ENCODE peak calls at places on chromosomes 13 and 19, in four cellular contexts. C is lower leg skin, S is heart left ventricle, R is fibroblast of lung. D is an unnamed sample.

GRCh38 chr19:47781590-47782318 is 3.3 kb downstream of the SELENOW start:
- DNase-seq in C (peak), S (peak), R (no peak), D (no peak)

GRCh38 chr19:45998834-45999233 is 3.6 kb downstream of the CCDC61 start:
- DNase-seq in C (no peak), S (no peak), R (no peak), D (no peak)

GRCh38 chr13:95924389-95924994 is 128.7 kb downstream of the UGGT2 start:
- DNase-seq in C (no peak), S (no peak), R (peak), D (peak)

GRCh38 chr13:77509221-77509620 is 26.3 kb upstream of the SCEL start:
- DNase-seq in C (no peak), S (no peak), R (peak), D (peak)

GRCh38 chr19:3366104-3366760 is at the start of gene NFIC:
- DNase-seq in C (peak), S (peak), R (peak), D (peak)

GRCh38 chr13:102017248-102017647 is 384.6 kb downstream of the FGF14 start:
- DNase-seq in C (no peak), S (no peak), R (no peak), D (no peak)

GRCh38 chr13:98405107-98405571 is 171.8 kb downstream of the STK24 start:
- DNase-seq in C (no peak), S (no peak), R (peak), D (peak)

GRCh38 chr13:107211073-107211472 is 643.1 kb upstream of the ARGLU1 start:
- DNase-seq in C (peak), S (peak), R (peak), D (peak)

GRCh38 chr13:65638572-65639168 is 1591.5 kb downstream of the PCDH9 start:
- DNase-seq in C (no peak), S (no peak), R (peak), D (peak)

GRCh38 chr13:43905435-43906031 is 25.8 kb downstream of the LACC1 start:
- DNase-seq in C (peak), S (no peak), R (peak), D (peak)

GRCh38 chr19:42401365-42402303 is 11.5 kb upstream of the CNFN start:
- DNase-seq in C (peak), S (peak), R (peak), D (peak)

GRCh38 chr19:7535993-7536685 is 622 bp downstream of the PNPLA6 start:
- DNase-seq in C (no peak), S (no peak), R (no peak), D (no peak)

GRCh38 chr19:12610540-12611360 is at the start of the genes ZNF490 and ZNF791:
- DNase-seq in C (peak), S (peak), R (peak), D (peak)

GRCh38 chr13:105979586-105979985 is 555.9 kb downstream of the EFNB2 start:
- DNase-seq in C (no peak), S (no peak), R (no peak), D (no peak)

GRCh38 chr13:25001807-25002206 is 94.1 kb upstream of the PABPC3 start:
- DNase-seq in C (no peak), S (no peak), R (no peak), D (no peak)

GRCh38 chr19:46691948-46692347 is 25.0 kb downstream of the PRKD2 start:
- DNase-seq in C (no peak), S (no peak), R (no peak), D (no peak)

GRCh38 chr19:35322014-35322413 is 7.0 kb upstream of the CD22 start:
- DNase-seq in C (no peak), S (no peak), R (no peak), D (no peak)

GRCh38 chr13:51707468-51707867 is 96.5 kb downstream of the DHRS12 start:
- DNase-seq in C (no peak), S (no peak), R (no peak), D (no peak)

GRCh38 chr13:20182231-20182846 is 10.4 kb downstream of the GJB2 start:
- DNase-seq in C (no peak), S (peak), R (peak), D (peak)

GRCh38 chr19:8552810-8553209 is 24.4 kb downstream of the MYO1F start:
- DNase-seq in C (no peak), S (no peak), R (peak), D (peak)

GRCh38 chr13:105202384-105202783 is 1333.1 kb downstream of the EFNB2 start:
- DNase-seq in C (no peak), S (no peak), R (peak), D (peak)

GRCh38 chr13:88136098-88136790 is 465.1 kb downstream of the SLITRK5 start:
- DNase-seq in C (no peak), S (no peak), R (no peak), D (no peak)

GRCh38 chr13:99617474-99618255 is 116.4 kb downstream of the TM9SF2 start:
- DNase-seq in C (no peak), S (no peak), R (peak), D (peak)

GRCh38 chr13:99806671-99807070 is 164.9 kb downstream of the ZIC5 start:
- DNase-seq in C (no peak), S (no peak), R (no peak), D (no peak)

GRCh38 chr13:23797276-23797903 is 91.8 kb downstream of the MIPEP start:
- DNase-seq in C (no peak), S (no peak), R (no peak), D (no peak)

GRCh38 chr13:113839536-113840204 is 24.2 kb downstream of the GAS6 start:
- DNase-seq in C (no peak), S (no peak), R (no peak), D (no peak)
- H3K4me3 ChIP-seq in C (no peak), S (no peak), R (no peak), D (no peak)

GRCh38 chr13:31162151-31163008 is 676 bp upstream of the HSPH1 start:
- DNase-seq in C (peak), S (peak), R (peak), D (peak)

GRCh38 chr13:31160857-31161582 is 684 bp downstream of the HSPH1 start:
- DNase-seq in C (peak), S (peak), R (peak), D (peak)

GRCh38 chr13:31154939-31155338 is 6.8 kb downstream of the HSPH1 start:
- DNase-seq in C (no peak), S (no peak), R (no peak), D (no peak)

GRCh38 chr13:31161583-31162150 is at the start of gene HSPH1:
- DNase-seq in C (peak), S (peak), R (peak), D (peak)

DNA sequence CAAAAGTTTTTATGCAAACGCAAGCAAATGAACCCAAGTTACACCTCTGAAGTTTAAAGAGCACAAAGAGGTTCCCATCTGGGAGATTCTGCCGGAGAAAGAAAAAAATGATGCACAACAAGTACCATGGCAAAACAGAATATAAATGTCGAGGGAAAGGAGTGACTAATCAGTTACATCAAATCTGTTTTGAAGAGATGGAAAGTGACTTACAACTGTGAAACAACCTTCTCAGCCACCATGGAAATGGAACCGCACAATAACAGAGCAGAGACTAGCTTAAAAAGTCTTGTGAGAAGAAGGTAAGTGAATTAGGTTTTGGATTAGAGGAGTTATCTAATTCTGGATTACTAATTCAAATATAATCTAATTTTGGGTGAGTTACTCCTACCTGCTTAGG is 2.4 kb downstream of the HSPH1 start:
- DNase-seq in C (no peak), S (no peak), R (no peak), D (no peak)
- H3K4me3 ChIP-seq in C (no peak), S (peak), R (peak), D (peak)

GRCh38 chr19:9939301-9939913 is 3.1 kb upstream of the OLFM2 start:
- DNase-seq in C (no peak), S (no peak), R (peak), D (no peak)
- H3K4me3 ChIP-seq in C (no peak), S (no peak), R (no peak), D (no peak)

DNA sequence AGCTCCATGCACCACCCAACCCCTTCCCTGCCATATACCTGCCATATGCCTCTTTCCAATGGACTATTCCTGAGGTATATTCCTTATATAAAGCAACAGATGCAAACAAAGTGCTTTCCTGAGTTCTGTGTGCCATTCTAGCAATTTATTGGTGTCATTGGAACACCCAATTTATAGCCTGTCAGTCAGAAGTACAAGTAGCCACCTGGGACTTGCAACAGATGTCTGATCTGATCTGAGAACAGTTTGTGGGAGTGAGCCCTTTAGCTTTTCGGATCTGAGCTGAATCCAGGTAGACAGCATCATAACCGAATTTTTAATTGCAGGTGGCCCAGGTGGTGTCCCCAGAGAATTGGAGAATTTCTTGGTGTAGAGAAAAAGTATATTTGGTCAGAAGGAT is 963 bp upstream of the FPR3 start:
- DNase-seq in C (no peak), S (no peak), R (no peak), D (no peak)
- H3K4me3 ChIP-seq in C (no peak), S (no peak), R (no peak), D (no peak)

DNA sequence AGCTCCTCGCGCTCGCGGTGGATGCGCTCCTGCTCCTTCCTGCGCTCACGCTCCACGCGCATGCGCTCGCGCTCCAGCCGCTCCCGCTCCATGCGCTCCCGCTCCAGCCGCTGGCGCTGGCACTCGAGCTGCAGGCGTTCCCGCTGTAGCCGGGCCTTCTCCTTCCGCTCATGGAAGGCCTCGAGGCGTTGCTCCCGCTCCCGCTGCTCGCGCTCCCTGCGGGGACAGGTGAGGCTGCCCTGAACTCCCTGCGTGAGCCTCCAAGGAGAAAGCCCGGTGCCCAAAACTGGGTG is 26.2 kb upstream of the TINCR start:
- DNase-seq in C (no peak), S (no peak), R (no peak), D (no peak)
- H3K4me3 ChIP-seq in C (no peak), S (no peak), R (no peak), D (no peak)

DNA sequence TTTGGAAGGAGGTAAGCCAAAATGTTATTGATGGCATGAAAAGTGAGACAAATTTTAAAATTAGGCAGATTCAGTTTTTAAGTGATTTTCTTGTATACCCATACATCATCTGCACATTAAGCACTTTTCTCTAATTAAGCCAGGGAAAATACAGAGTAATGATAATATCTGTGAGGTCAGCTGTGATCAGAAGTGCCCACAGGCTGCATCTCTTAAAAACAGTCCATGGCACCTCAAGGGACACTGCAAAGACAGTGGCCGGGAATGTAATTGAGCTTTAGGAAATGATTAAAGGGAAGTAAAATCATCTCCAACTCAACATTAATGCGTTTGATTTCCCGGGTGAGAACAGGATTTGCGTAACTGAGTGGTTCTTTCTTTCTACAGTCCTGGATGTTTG is 2.0 kb downstream of the COL4A1 start:
- DNase-seq in C (no peak), S (peak), R (no peak), D (no peak)
- H3K4me3 ChIP-seq in C (no peak), S (peak), R (peak), D (peak)